ENCODE peak calls at places on chromosomes 12 and 14, in ten cellular contexts. One of them, this sample, is unnamed.
A peak's percentile ranks its signal among the peaks of the same experiment; 100 is the strongest.

GRCh38 chr12:11592484-11592883 is 57.0 kb upstream of the ETV6 start:
- DNase-seq in IMR-90: no peak
- DNase-seq in fibroblast of pulmonary artery: no peak
- DNase-seq in left ventricle myocardium inferior: no peak
- DNase-seq in CD8-positive, alpha-beta T cell: no peak
- DNase-seq in endothelial cell of umbilical vein: no peak
- DNase-seq in GM12865: no peak
- DNase-seq in A673: no peak
- DNase-seq in BJ: no peak
- DNase-seq in tibial nerve: no peak
- DNase-seq in this sample: no peak

GRCh38 chr14:55412686-55413085 is 1.1 kb upstream of the ATG14 start:
- DNase-seq in IMR-90: no peak
- DNase-seq in fibroblast of pulmonary artery: no peak
- DNase-seq in left ventricle myocardium inferior: no peak
- DNase-seq in CD8-positive, alpha-beta T cell: no peak
- DNase-seq in endothelial cell of umbilical vein: no peak
- DNase-seq in GM12865: no peak
- DNase-seq in A673: no peak
- DNase-seq in BJ: no peak
- DNase-seq in tibial nerve: no peak
- DNase-seq in this sample: no peak

GRCh38 chr14:24292118-24292807 is 7.3 kb downstream of the DHRS1 start:
- DNase-seq in IMR-90: no peak
- DNase-seq in fibroblast of pulmonary artery: no peak
- DNase-seq in left ventricle myocardium inferior: no peak
- DNase-seq in CD8-positive, alpha-beta T cell: no peak
- DNase-seq in endothelial cell of umbilical vein: no peak
- DNase-seq in GM12865: no peak
- DNase-seq in A673: no peak
- DNase-seq in BJ: no peak
- DNase-seq in tibial nerve: no peak
- DNase-seq in this sample: no peak

GRCh38 chr12:89708793-89709156 is at the start of gene ATP2B1:
- DNase-seq in IMR-90: peak; percentile 83
- DNase-seq in fibroblast of pulmonary artery: peak; percentile 86
- DNase-seq in left ventricle myocardium inferior: peak; percentile 89
- DNase-seq in CD8-positive, alpha-beta T cell: peak; percentile 83
- DNase-seq in endothelial cell of umbilical vein: peak; percentile 85
- DNase-seq in GM12865: peak; percentile 96
- DNase-seq in A673: peak; percentile 91
- DNase-seq in BJ: no peak
- DNase-seq in tibial nerve: peak; percentile 61
- DNase-seq in this sample: peak; percentile 92

GRCh38 chr14:50388256-50388931 is 8.3 kb downstream of the CDKL1 start:
- DNase-seq in IMR-90: no peak
- DNase-seq in fibroblast of pulmonary artery: no peak
- DNase-seq in left ventricle myocardium inferior: no peak
- DNase-seq in CD8-positive, alpha-beta T cell: no peak
- DNase-seq in endothelial cell of umbilical vein: peak; percentile 74
- DNase-seq in GM12865: no peak
- DNase-seq in A673: peak; percentile 22
- DNase-seq in BJ: no peak
- DNase-seq in tibial nerve: no peak
- DNase-seq in this sample: no peak

GRCh38 chr12:42756841-42757661 is 167.5 kb upstream of the PRICKLE1 start:
- DNase-seq in IMR-90: peak; percentile 91
- DNase-seq in fibroblast of pulmonary artery: peak; percentile 80
- DNase-seq in left ventricle myocardium inferior: no peak
- DNase-seq in CD8-positive, alpha-beta T cell: no peak
- DNase-seq in endothelial cell of umbilical vein: peak; percentile 44
- DNase-seq in GM12865: peak; percentile 41
- DNase-seq in A673: no peak
- DNase-seq in BJ: peak; percentile 71
- DNase-seq in tibial nerve: no peak
- DNase-seq in this sample: peak; percentile 57

GRCh38 chr14:22689186-22689585 is 45.0 kb upstream of the OR6J1 start:
- DNase-seq in IMR-90: peak; percentile 92
- DNase-seq in fibroblast of pulmonary artery: peak; percentile 96
- DNase-seq in left ventricle myocardium inferior: no peak
- DNase-seq in CD8-positive, alpha-beta T cell: no peak
- DNase-seq in endothelial cell of umbilical vein: peak; percentile 96
- DNase-seq in GM12865: peak; percentile 46
- DNase-seq in A673: peak; percentile 80
- DNase-seq in BJ: peak; percentile 58
- DNase-seq in tibial nerve: no peak
- DNase-seq in this sample: peak; percentile 98

GRCh38 chr12:94763461-94763860 is 113.1 kb upstream of the TMCC3 start:
- DNase-seq in IMR-90: no peak
- DNase-seq in fibroblast of pulmonary artery: no peak
- DNase-seq in left ventricle myocardium inferior: no peak
- DNase-seq in CD8-positive, alpha-beta T cell: no peak
- DNase-seq in endothelial cell of umbilical vein: no peak
- DNase-seq in GM12865: peak; percentile 35
- DNase-seq in A673: no peak
- DNase-seq in BJ: no peak
- DNase-seq in tibial nerve: no peak
- DNase-seq in this sample: no peak

GRCh38 chr12:85641796-85642195 is 194.4 kb downstream of the RASSF9 start:
- DNase-seq in IMR-90: peak; percentile 28
- DNase-seq in fibroblast of pulmonary artery: no peak
- DNase-seq in left ventricle myocardium inferior: no peak
- DNase-seq in CD8-positive, alpha-beta T cell: no peak
- DNase-seq in endothelial cell of umbilical vein: no peak
- DNase-seq in GM12865: no peak
- DNase-seq in A673: no peak
- DNase-seq in BJ: no peak
- DNase-seq in tibial nerve: no peak
- DNase-seq in this sample: no peak

GRCh38 chr12:85639834-85640233 is 196.4 kb downstream of the RASSF9 start:
- DNase-seq in IMR-90: no peak
- DNase-seq in fibroblast of pulmonary artery: no peak
- DNase-seq in left ventricle myocardium inferior: no peak
- DNase-seq in CD8-positive, alpha-beta T cell: no peak
- DNase-seq in endothelial cell of umbilical vein: no peak
- DNase-seq in GM12865: no peak
- DNase-seq in A673: no peak
- DNase-seq in BJ: no peak
- DNase-seq in tibial nerve: no peak
- DNase-seq in this sample: no peak

GRCh38 chr12:85644508-85644907 is 191.7 kb downstream of the RASSF9 start:
- DNase-seq in IMR-90: peak; percentile 21
- DNase-seq in fibroblast of pulmonary artery: no peak
- DNase-seq in left ventricle myocardium inferior: no peak
- DNase-seq in CD8-positive, alpha-beta T cell: no peak
- DNase-seq in endothelial cell of umbilical vein: no peak
- DNase-seq in GM12865: no peak
- DNase-seq in A673: no peak
- DNase-seq in BJ: no peak
- DNase-seq in tibial nerve: no peak
- DNase-seq in this sample: no peak

GRCh38 chr12:85642288-85642687 is 193.9 kb downstream of the RASSF9 start:
- DNase-seq in IMR-90: no peak
- DNase-seq in fibroblast of pulmonary artery: no peak
- DNase-seq in left ventricle myocardium inferior: no peak
- DNase-seq in CD8-positive, alpha-beta T cell: no peak
- DNase-seq in endothelial cell of umbilical vein: no peak
- DNase-seq in GM12865: no peak
- DNase-seq in A673: no peak
- DNase-seq in BJ: no peak
- DNase-seq in tibial nerve: no peak
- DNase-seq in this sample: no peak

DNA sequence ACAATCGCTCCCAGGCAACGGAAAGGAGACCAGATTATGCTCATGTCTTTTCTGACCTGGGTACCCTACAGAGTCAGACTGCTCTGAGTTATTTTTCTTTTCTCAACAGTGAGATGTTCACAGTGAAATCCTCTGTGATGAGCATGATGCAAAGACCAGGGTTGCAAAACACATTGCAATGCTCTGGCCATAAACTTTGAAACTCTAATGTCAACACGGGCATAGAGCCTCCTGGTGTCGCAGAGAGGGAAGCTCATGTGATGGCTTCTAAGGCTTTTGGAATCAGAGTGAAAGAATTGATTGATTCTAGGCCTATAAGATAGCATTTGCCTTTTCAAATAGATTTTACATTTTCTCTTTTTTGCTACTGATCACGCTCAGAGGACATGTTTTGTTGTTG is 193.4 kb downstream of the RASSF9 start:
- DNase-seq in IMR-90: peak; percentile 78
- DNase-seq in fibroblast of pulmonary artery: peak; percentile 71
- DNase-seq in left ventricle myocardium inferior: no peak
- DNase-seq in CD8-positive, alpha-beta T cell: no peak
- DNase-seq in endothelial cell of umbilical vein: no peak
- DNase-seq in GM12865: peak; percentile 9
- DNase-seq in A673: peak; percentile 17
- DNase-seq in BJ: no peak
- DNase-seq in tibial nerve: no peak
- DNase-seq in this sample: peak; percentile 59
- TF ChIP-seq CTCF in IMR-90: peak; percentile 61
- TF ChIP-seq CTCF in fibroblast of pulmonary artery: peak; percentile 40
- TF ChIP-seq CTCF in left ventricle myocardium inferior: no peak
- TF ChIP-seq CTCF in CD8-positive, alpha-beta T cell: no peak
- TF ChIP-seq CTCF in endothelial cell of umbilical vein: no peak
- TF ChIP-seq CTCF in GM12865: peak; percentile 8
- TF ChIP-seq CTCF in A673: peak; percentile 39
- TF ChIP-seq CTCF in BJ: peak; percentile 79
- TF ChIP-seq CTCF in tibial nerve: no peak
- TF ChIP-seq CTCF in this sample: peak; percentile 57

GRCh38 chr12:54032220-54032619 is 630 bp upstream of the HOXC5 start:
- DNase-seq in IMR-90: no peak
- DNase-seq in fibroblast of pulmonary artery: no peak
- DNase-seq in left ventricle myocardium inferior: no peak
- DNase-seq in CD8-positive, alpha-beta T cell: no peak
- DNase-seq in endothelial cell of umbilical vein: no peak
- DNase-seq in GM12865: no peak
- DNase-seq in A673: no peak
- DNase-seq in BJ: no peak
- DNase-seq in tibial nerve: no peak
- DNase-seq in this sample: no peak

GRCh38 chr12:54032627-54033100 is at the start of gene HOXC5:
- DNase-seq in IMR-90: peak; percentile 38
- DNase-seq in fibroblast of pulmonary artery: peak; percentile 71
- DNase-seq in left ventricle myocardium inferior: peak; percentile 51
- DNase-seq in CD8-positive, alpha-beta T cell: peak; percentile 71
- DNase-seq in endothelial cell of umbilical vein: peak; percentile 37
- DNase-seq in GM12865: peak; percentile 73
- DNase-seq in A673: peak; percentile 91
- DNase-seq in BJ: no peak
- DNase-seq in tibial nerve: peak; percentile 78
- DNase-seq in this sample: peak; percentile 64

GRCh38 chr12:54033980-54034783 is 1.3 kb downstream of the HOXC5 start:
- DNase-seq in IMR-90: no peak
- DNase-seq in fibroblast of pulmonary artery: no peak
- DNase-seq in left ventricle myocardium inferior: no peak
- DNase-seq in CD8-positive, alpha-beta T cell: no peak
- DNase-seq in endothelial cell of umbilical vein: no peak
- DNase-seq in GM12865: no peak
- DNase-seq in A673: no peak
- DNase-seq in BJ: no peak
- DNase-seq in tibial nerve: no peak
- DNase-seq in this sample: no peak

GRCh38 chr12:54034784-54035310 is 2.0 kb downstream of the HOXC5 start:
- DNase-seq in IMR-90: no peak
- DNase-seq in fibroblast of pulmonary artery: no peak
- DNase-seq in left ventricle myocardium inferior: no peak
- DNase-seq in CD8-positive, alpha-beta T cell: no peak
- DNase-seq in endothelial cell of umbilical vein: no peak
- DNase-seq in GM12865: no peak
- DNase-seq in A673: no peak
- DNase-seq in BJ: no peak
- DNase-seq in tibial nerve: no peak
- DNase-seq in this sample: no peak

DNA sequence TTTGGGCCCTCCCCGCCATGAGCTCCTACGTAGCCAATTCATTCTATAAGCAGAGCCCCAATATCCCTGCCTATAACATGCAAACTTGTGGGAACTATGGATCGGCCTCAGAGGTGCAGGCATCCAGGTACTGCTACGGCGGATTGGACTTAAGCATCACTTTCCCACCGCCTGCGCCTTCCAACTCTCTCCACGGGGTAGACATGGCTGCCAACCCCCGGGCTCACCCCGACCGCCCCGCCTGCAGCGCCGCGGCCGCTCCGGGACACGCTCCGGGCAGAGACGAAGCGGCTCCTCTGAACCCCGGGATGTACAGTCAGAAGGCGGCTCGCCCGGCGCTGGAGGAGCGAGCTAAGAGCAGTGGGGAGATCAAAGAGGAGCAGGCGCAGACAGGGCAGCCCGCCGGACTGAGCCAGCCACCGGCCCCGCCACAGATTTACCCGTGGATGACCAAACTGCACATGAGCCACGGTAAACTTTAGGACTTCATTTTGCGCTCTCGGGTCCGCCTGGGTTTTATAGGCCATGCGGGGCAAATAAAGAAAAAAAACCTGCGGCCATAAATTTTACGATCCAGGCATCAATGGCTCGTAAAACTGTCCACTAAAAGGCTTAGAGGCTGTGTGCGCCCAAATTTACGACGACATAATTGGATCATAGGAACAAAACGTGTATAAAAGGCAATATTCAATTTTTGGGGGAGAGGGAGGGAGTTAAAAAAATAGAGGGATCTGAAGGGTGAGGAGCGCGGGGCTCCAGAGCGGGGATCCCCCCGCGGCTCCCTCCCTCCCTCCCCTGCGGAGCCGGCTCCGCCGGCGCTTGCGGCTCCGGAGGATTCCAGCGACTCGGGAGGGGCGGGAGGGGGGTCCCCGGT is 493 bp downstream of the HOXC5 start:
- DNase-seq in IMR-90: no peak
- DNase-seq in fibroblast of pulmonary artery: no peak
- DNase-seq in left ventricle myocardium inferior: no peak
- DNase-seq in CD8-positive, alpha-beta T cell: no peak
- DNase-seq in endothelial cell of umbilical vein: no peak
- DNase-seq in GM12865: no peak
- DNase-seq in A673: peak; percentile 66
- DNase-seq in BJ: no peak
- DNase-seq in tibial nerve: no peak
- DNase-seq in this sample: no peak
- H3K4me3 ChIP-seq in IMR-90: no peak overlapping the region
- H3K4me3 ChIP-seq in fibroblast of pulmonary artery: peak overlapping the region; percentile 23
- H3K4me3 ChIP-seq in left ventricle myocardium inferior: peak overlapping the region; percentile 50
- H3K4me3 ChIP-seq in CD8-positive, alpha-beta T cell: peak overlapping the region; percentile 22
- H3K4me3 ChIP-seq in endothelial cell of umbilical vein: no peak overlapping the region
- H3K4me3 ChIP-seq in GM12865: no peak overlapping the region
- H3K4me3 ChIP-seq in A673: peak overlapping the region; percentile 43
- H3K4me3 ChIP-seq in BJ: peak overlapping the region; percentile 33
- H3K4me3 ChIP-seq in tibial nerve: peak overlapping the region; percentile 56
- H3K4me3 ChIP-seq in this sample: no peak overlapping the region

DNA sequence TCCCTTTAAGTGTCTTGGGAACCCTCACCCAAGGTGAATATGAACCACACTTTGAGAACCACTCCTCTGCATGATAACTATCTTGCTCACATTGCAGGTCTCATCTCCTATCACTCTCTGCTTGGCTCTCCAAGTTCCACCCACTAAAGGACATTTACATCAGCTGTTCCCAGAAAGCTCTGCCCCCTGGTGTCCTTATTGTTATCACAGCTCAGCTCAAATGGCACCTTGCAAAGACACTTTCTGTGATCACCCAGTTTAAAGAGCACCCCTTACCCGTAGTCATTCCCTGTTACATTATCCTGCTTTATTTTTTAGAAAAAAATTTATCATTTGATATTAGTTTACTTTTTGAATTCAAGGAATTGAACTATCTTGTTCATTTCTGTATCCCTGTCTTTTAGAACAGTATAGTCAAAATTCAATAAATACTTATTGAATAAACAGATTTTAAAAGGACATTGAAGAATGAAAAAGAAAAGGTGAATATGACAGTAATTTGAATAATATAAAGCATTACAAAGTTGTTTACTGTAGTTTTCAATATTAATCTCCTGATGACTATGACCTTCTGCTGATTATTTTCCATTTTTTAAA is 20.5 kb upstream of the GUCY2C start:
- DNase-seq in IMR-90: peak; percentile 37
- DNase-seq in fibroblast of pulmonary artery: peak; percentile 62
- DNase-seq in left ventricle myocardium inferior: no peak
- DNase-seq in CD8-positive, alpha-beta T cell: peak; percentile 48
- DNase-seq in endothelial cell of umbilical vein: peak; percentile 52
- DNase-seq in GM12865: peak; percentile 80
- DNase-seq in A673: peak; percentile 76
- DNase-seq in BJ: no peak
- DNase-seq in tibial nerve: peak; percentile 44
- DNase-seq in this sample: peak; percentile 56
- TF ChIP-seq CTCF in IMR-90: peak; percentile 51
- TF ChIP-seq CTCF in fibroblast of pulmonary artery: peak; percentile 68
- TF ChIP-seq CTCF in left ventricle myocardium inferior: peak; percentile 65
- TF ChIP-seq CTCF in CD8-positive, alpha-beta T cell: peak; percentile 64
- TF ChIP-seq CTCF in endothelial cell of umbilical vein: peak; percentile 54
- TF ChIP-seq CTCF in GM12865: peak; percentile 60
- TF ChIP-seq CTCF in A673: peak; percentile 72
- TF ChIP-seq CTCF in BJ: peak; percentile 63
- TF ChIP-seq CTCF in tibial nerve: peak; percentile 21
- TF ChIP-seq CTCF in this sample: peak; percentile 64

GRCh38 chr12:110698171-110698902 is 9.4 kb upstream of the HVCN1 start:
- DNase-seq in IMR-90: peak; percentile 59
- DNase-seq in fibroblast of pulmonary artery: peak; percentile 92
- DNase-seq in left ventricle myocardium inferior: peak; percentile 77
- DNase-seq in CD8-positive, alpha-beta T cell: peak; percentile 76
- DNase-seq in endothelial cell of umbilical vein: peak; percentile 92
- DNase-seq in GM12865: peak; percentile 96
- DNase-seq in A673: peak; percentile 87
- DNase-seq in BJ: no peak
- DNase-seq in tibial nerve: peak; percentile 56
- DNase-seq in this sample: peak; percentile 88
- H3K4me3 ChIP-seq in IMR-90: no peak overlapping the region
- H3K4me3 ChIP-seq in fibroblast of pulmonary artery: no peak overlapping the region
- H3K4me3 ChIP-seq in left ventricle myocardium inferior: peak overlapping the region; percentile 45
- H3K4me3 ChIP-seq in CD8-positive, alpha-beta T cell: no peak overlapping the region
- H3K4me3 ChIP-seq in endothelial cell of umbilical vein: no peak overlapping the region
- H3K4me3 ChIP-seq in GM12865: no peak overlapping the region
- H3K4me3 ChIP-seq in A673: no peak overlapping the region
- H3K4me3 ChIP-seq in BJ: no peak overlapping the region
- H3K4me3 ChIP-seq in tibial nerve: peak overlapping the region; percentile 2
- H3K4me3 ChIP-seq in this sample: peak overlapping the region; percentile 30